ENCODE peak calls at places on chromosomes 6 and 20, in nine cellular contexts. T, K, X, J, Z, U, V, L and A are unnamed samples. For H3K27me3, the result is how much of the 10 kb centered on the place peaks cover.

GRCh38 chr6:61887425-61887824 is 398.6 kb downstream of the KHDRBS2 start:
- DNase-seq in T (peak), K (no peak), X (no peak), J (no peak), Z (no peak), U (no peak), V (no peak), L (no peak), A (no peak)

GRCh38 chr20:60295214-60295613 is 337.0 kb downstream of the CDH26 start:
- DNase-seq in T (no peak), K (no peak), X (no peak), J (no peak), Z (no peak), U (no peak), V (no peak), L (no peak), A (no peak)

GRCh38 chr6:44386364-44386928 is 1.1 kb upstream of the CDC5L start:
- DNase-seq in T (no peak), K (peak), X (no peak), J (no peak), Z (peak), U (no peak), V (no peak), L (no peak), A (no peak)

GRCh38 chr6:128284128-128284527 is 236.3 kb downstream of the PTPRK start:
- DNase-seq in T (peak), K (no peak), X (no peak), J (no peak), Z (no peak), U (no peak), V (no peak), L (no peak), A (no peak)

GRCh38 chr6:5061152-5061551 is 24.0 kb upstream of the PPP1R3G start:
- DNase-seq in T (no peak), K (no peak), X (no peak), J (no peak), Z (no peak), U (no peak), V (no peak), L (no peak), A (no peak)

GRCh38 chr6:99002826-99003225 is 55.1 kb upstream of the FBXL4 start:
- DNase-seq in T (no peak), K (no peak), X (no peak), J (no peak), Z (no peak), U (no peak), V (no peak), L (no peak), A (no peak)

GRCh38 chr6:169990095-169991030 is 238.9 kb downstream of the ERMARD start:
- DNase-seq in T (no peak), K (peak), X (no peak), J (no peak), Z (no peak), U (peak), V (no peak), L (no peak), A (peak)

GRCh38 chr6:93679836-93680235 is 260.5 kb upstream of the EPHA7 start:
- DNase-seq in T (no peak), K (no peak), X (no peak), J (no peak), Z (no peak), U (no peak), V (no peak), L (no peak), A (no peak)

GRCh38 chr6:81613606-81614005 is 138.9 kb downstream of the TENT5A start:
- DNase-seq in T (no peak), K (no peak), X (no peak), J (no peak), Z (no peak), U (no peak), V (no peak), L (peak), A (no peak)

GRCh38 chr20:21109144-21109543 is 3.0 kb upstream of the LINC00237 start:
- DNase-seq in T (no peak), K (no peak), X (no peak), J (no peak), Z (no peak), U (no peak), V (no peak), L (no peak), A (no peak)

GRCh38 chr6:89589297-89590074 is 49.1 kb downstream of the LYRM2 start:
- DNase-seq in T (peak), K (no peak), X (peak), J (no peak), Z (no peak), U (no peak), V (no peak), L (no peak), A (no peak)

GRCh38 chr6:41917528-41917927 is 3.4 kb downstream of the MED20 start:
- DNase-seq in T (peak), K (no peak), X (no peak), J (no peak), Z (no peak), U (no peak), V (no peak), L (peak), A (no peak)

GRCh38 chr6:71908162-71908765 is 21.9 kb downstream of the RIMS1 start:
- DNase-seq in T (no peak), K (no peak), X (no peak), J (no peak), Z (no peak), U (no peak), V (no peak), L (no peak), A (no peak)

GRCh38 chr20:6739406-6739805 is 28.1 kb upstream of the BMP2 start:
- DNase-seq in T (no peak), K (no peak), X (no peak), J (no peak), Z (peak), U (no peak), V (no peak), L (no peak), A (no peak)

GRCh38 chr20:6740096-6740495 is 27.4 kb upstream of the BMP2 start:
- DNase-seq in T (no peak), K (no peak), X (no peak), J (no peak), Z (no peak), U (no peak), V (no peak), L (no peak), A (no peak)

GRCh38 chr20:6731951-6732580 is 35.4 kb upstream of the BMP2 start:
- DNase-seq in T (no peak), K (no peak), X (no peak), J (peak), Z (peak), U (peak), V (peak), L (no peak), A (no peak)

GRCh38 chr20:6733965-6734364 is 33.5 kb upstream of the BMP2 start:
- DNase-seq in T (no peak), K (no peak), X (no peak), J (no peak), Z (no peak), U (no peak), V (no peak), L (no peak), A (no peak)

DNA sequence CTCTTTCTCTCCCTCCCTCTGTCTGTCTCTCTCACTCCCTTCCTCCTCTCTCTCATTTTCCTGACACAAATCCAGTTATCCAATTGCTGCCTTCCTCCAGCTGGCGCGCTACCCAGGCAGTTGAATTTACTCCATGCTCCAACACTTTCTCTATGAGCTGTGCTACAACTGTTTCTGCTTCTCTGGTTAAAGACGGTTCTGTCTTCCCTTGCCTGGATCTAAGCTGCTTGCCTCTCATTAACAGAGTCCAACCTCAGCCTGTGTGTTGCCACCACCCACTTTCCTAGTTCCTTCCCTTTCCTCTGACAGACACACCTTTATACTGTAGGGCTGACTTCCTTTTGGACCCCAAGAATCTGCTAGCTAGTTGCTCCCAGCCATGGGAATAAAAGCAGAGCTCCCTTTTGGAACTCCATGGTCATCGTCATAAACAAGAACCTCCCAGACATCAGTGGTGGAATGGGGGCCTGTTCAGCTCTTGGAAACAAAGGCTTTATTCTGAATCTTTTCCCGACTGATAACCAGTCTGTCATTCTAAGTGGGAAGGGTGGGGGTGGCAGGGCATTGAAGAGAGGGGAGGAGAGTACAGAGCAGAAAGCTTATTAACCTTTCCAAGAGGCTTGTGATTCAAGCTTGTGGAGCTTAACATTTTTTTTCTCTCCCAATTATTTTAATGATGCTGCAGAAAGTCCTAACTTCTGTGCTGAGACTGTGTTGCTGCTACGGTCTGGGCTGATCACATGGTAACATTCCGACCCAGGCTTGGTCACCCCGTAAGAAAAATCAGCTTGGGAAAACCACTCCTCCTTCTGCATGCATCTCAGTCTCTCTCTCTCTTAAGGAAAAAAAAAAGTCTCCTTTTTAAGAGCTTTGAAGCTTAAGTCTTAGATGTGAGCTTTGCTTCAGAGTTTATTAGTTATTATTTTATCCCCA is 31.3 kb upstream of the BMP2 start:
- DNase-seq in T (peak), K (peak), X (no peak), J (no peak), Z (peak), U (no peak), V (no peak), L (peak), A (no peak)
- H3K27me3 ChIP-seq in T (under half), K (under half), X (under half), J (under half), Z (under half), U (under half), V (under half), L (under half), A (under half)

GRCh38 chr20:18916886-18917785 is 103.6 kb downstream of the SCP2D1 start:
- DNase-seq in T (no peak), K (no peak), X (no peak), J (no peak), Z (no peak), U (no peak), V (no peak), L (peak), A (no peak)
- H3K4me3 ChIP-seq in T (no peak), K (no peak), X (no peak), J (no peak), Z (no peak), U (no peak), V (no peak), L (no peak), A (no peak)

DNA sequence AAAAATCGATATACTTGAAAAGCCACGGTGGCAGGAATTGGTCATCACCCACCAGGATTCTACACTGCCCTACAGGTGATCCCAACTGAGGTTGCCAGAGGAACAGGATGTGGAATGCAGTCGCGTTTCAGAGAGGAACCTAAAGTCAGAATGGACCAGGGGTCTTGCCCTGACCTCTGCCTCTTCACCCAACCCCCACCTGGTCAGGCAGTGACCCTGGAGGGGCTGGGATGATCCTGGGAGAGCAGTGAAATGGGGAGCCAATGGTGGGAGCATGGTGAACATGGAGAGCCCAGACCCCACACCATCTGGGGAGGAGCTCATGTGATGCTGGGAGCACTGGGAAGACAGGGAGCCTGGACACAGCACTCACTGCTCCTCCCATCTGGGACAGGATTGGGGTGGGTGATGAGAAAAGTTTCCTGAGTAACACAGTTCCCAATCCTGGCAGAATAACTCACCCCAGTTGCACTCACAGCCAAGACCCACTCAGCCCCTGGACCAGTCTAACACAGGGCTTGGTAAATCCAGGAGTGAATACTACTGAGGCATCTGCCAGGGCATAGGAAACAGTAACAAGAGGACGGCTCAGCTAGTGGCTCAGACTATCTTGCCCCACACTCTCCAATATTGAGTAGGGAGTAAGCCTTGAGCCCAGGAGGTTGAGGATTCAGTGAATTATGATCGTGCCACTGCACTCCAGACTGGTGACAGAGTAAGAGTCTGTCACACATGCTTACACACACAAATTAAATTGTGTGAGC is 1.7 kb upstream of the ULBP2 start:
- DNase-seq in T (no peak), K (no peak), X (no peak), J (no peak), Z (no peak), U (no peak), V (no peak), L (no peak), A (peak)
- H3K27me3 ChIP-seq in T (under half), K (under half), X (half or more), J (half or more), Z (under half), U (half or more), V (half or more), L (under half), A (under half)

GRCh38 chr6:8958894-8959511 is 523.7 kb upstream of the SLC35B3 start:
- DNase-seq in T (no peak), K (no peak), X (no peak), J (no peak), Z (no peak), U (no peak), V (no peak), L (no peak), A (no peak)
- H3K4me3 ChIP-seq in T (no peak), K (no peak), X (no peak), J (no peak), Z (no peak), U (no peak), V (no peak), L (no peak), A (no peak)

DNA sequence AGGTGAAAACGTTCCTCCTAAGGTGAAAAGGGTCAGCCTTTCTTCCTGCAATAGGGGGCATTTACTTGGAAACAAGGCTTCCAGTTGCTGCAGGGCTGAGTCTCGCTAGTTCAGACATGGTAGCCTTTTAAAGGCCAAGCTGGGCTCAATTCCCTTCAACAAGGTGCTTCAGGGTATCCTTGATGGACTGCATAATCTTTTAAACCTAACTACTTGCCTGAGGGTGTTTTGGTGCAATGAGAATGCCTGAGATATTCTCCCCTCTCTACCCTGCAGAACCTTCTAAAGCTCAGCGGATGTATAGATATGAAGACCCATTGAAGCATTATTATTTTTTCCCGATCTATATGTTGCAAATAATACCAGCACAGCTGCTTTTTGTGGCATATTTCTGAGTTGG is 416.1 kb downstream of the QKI start:
- DNase-seq in T (no peak), K (no peak), X (no peak), J (no peak), Z (no peak), U (no peak), V (no peak), L (no peak), A (no peak)
- H3K27me3 ChIP-seq in T (under half), K (under half), X (under half), J (under half), Z (under half), U (under half), V (under half), L (under half), A (under half)

DNA sequence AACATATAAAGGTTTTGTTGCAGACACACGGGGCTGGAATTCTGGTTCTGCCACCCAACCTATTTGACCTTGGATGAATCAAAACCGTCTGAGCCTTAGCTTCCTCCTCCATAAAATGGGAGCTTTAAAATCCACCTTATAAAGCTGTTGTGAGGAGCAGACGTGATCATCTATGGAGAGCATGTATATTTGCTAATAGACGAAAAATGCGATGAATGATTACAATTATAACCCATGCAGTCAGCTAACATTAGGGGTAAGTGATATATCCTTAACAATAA is 586 bp upstream of the NUP153 start:
- DNase-seq in T (no peak), K (no peak), X (no peak), J (no peak), Z (no peak), U (no peak), V (no peak), L (no peak), A (no peak)
- H3K4me3 ChIP-seq in T (no peak), K (peak), X (peak), J (peak), Z (peak), U (peak), V (peak), L (peak), A (peak)

DNA sequence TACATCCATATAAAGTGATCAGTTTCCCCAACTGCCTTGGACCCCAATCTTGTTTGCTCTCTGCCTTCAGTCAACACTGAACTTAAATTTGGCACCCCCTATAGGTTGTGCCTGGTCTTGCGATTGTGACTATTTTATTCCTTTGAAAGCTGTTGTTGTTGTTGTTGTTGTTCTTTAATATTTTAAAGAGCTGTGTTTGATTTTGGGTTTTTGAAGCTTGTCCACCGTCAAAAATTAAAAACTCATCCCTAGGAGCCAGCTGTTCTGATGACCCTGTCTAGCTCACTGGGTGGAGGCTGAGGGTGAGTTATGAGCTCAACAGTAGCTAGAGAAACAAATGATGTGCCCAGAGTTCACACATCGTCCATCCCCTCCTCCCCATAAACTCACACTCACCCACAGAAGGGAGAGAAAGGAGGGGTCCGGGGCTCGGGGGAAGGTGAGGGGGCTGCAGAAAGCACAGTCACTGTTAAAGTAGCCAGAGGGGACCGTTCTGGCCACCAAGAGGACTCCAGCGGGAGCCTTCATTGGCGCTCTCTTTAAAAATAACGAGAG is 4.0 kb downstream of the SIM1 start:
- DNase-seq in T (peak), K (no peak), X (peak), J (no peak), Z (no peak), U (no peak), V (no peak), L (no peak), A (no peak)
- H3K27me3 ChIP-seq in T (half or more), K (half or more), X (half or more), J (half or more), Z (under half), U (half or more), V (half or more), L (half or more), A (half or more)

DNA sequence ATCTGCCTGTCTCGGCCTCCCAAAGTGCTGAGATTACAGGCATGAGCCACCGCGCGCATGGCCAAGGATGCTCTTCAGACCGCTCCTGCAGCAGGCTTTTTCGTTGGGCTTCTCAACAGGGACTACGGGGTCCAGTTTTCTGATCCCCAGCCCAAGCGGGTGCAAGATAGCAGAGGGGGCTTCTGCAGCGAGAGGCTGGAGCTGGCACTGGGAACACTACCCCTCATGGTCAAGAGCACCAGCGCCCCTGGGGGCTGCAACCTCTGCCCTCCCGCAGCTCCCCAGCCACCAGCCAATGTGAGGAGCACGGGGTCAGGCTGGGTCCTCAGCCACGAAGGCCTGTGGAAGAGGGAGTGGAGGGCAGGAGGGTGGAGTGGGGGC is 6.0 kb downstream of the CTSZ start:
- DNase-seq in T (no peak), K (no peak), X (no peak), J (no peak), Z (no peak), U (no peak), V (no peak), L (no peak), A (no peak)
- H3K4me3 ChIP-seq in T (no peak), K (no peak), X (no peak), J (no peak), Z (no peak), U (no peak), V (no peak), L (no peak), A (no peak)